ENCODE peak calls at places on chromosomes 11 and 22, in six cellular contexts. C is GM12865, E is AG04449, Z is lung, Y is GM12878, I is MM.1S. S is an unnamed sample.

GRCh38 chr11:13127161-13127560 is 118.0 kb downstream of the RASSF10 start:
- DNase-seq in I (no peak), C (no peak), Z (no peak), Y (no peak), E (no peak), S (no peak)

GRCh38 chr22:44628856-44629255 is 73.1 kb upstream of the PRR5 start:
- DNase-seq in C (no peak), E (no peak), Z (no peak), I (no peak), Y (no peak), S (no peak)

GRCh38 chr22:20490941-20491307 is 4.7 kb downstream of the KLHL22 start:
- DNase-seq in Y (no peak), E (no peak), Z (no peak), C (no peak), I (no peak), S (no peak)

GRCh38 chr11:131656179-131656838 is 285.9 kb downstream of the NTM start:
- DNase-seq in C (no peak), Z (no peak), Y (no peak), I (no peak), E (no peak), S (no peak)

GRCh38 chr22:43466710-43467109 is 54.9 kb downstream of the MPPED1 start:
- DNase-seq in I (no peak), Y (no peak), Z (no peak), E (no peak), C (no peak), S (no peak)

GRCh38 chr11:17002543-17002942 is 11.7 kb downstream of the PLEKHA7 start:
- DNase-seq in I (no peak), Z (no peak), C (no peak), E (no peak), Y (no peak), S (no peak)

GRCh38 chr11:89452780-89453179 is 38.4 kb downstream of the NOX4 start:
- DNase-seq in E (no peak), C (no peak), I (no peak), Y (no peak), Z (no peak), S (no peak)

GRCh38 chr11:43289368-43289767 is 22.4 kb upstream of the API5 start:
- DNase-seq in Y (no peak), E (no peak), C (peak), Z (no peak), I (peak), S (no peak)

GRCh38 chr11:28488336-28488735 is 380.1 kb downstream of the METTL15 start:
- DNase-seq in I (no peak), E (no peak), C (no peak), Z (no peak), Y (no peak), S (no peak)

GRCh38 chr22:24703101-24703500 is 71.4 kb downstream of the PIWIL3 start:
- DNase-seq in Y (no peak), Z (no peak), I (no peak), E (no peak), C (no peak), S (no peak)

GRCh38 chr11:128585498-128586238 is 1.7 kb downstream of the ETS1 start:
- DNase-seq in E (no peak), I (no peak), Z (no peak), Y (no peak), C (no peak), S (no peak)

GRCh38 chr11:109237636-109238035 is 184.4 kb upstream of the C11orf87 start:
- DNase-seq in E (no peak), I (no peak), Y (no peak), Z (no peak), C (no peak), S (no peak)

GRCh38 chr22:44224166-44224565 is 43.4 kb downstream of the PARVG start:
- DNase-seq in Z (peak), C (no peak), I (no peak), E (no peak), Y (no peak), S (no peak)

GRCh38 chr11:102994101-102994500 is 38.6 kb upstream of the MMP13 start:
- DNase-seq in E (no peak), I (no peak), C (no peak), Z (no peak), Y (no peak), S (no peak)

GRCh38 chr11:134531331-134532135 is 119.5 kb upstream of the B3GAT1 start:
- DNase-seq in Y (no peak), Z (no peak), C (no peak), E (no peak), I (no peak), S (no peak)

GRCh38 chr11:72688929-72689328 is 14.7 kb upstream of the PDE2A start:
- DNase-seq in Z (no peak), C (no peak), E (no peak), Y (no peak), I (no peak), S (no peak)
- TF ChIP-seq CTCF in Z (no peak), C (no peak), E (no peak), Y (no peak), I (no peak), S (no peak)

GRCh38 chr22:36175892-36176291 is 15.3 kb upstream of the APOL3 start:
- DNase-seq in Z (no peak), E (no peak), I (no peak), C (no peak), Y (no peak), S (no peak)
- TF ChIP-seq CTCF in Z (no peak), E (no peak), I (peak), C (no peak), Y (no peak), S (no peak)

GRCh38 chr22:39622881-39623367 is 52.4 kb downstream of the CACNA1I start:
- DNase-seq in E (no peak), Y (no peak), I (peak), C (peak), Z (peak), S (peak)
- TF ChIP-seq CTCF in E (peak), Y (peak), I (peak), C (peak), Z (peak), S (peak)

GRCh38 chr11:85810521-85810870 is 445 bp downstream of the SYTL2 start:
- DNase-seq in Z (no peak), Y (no peak), C (no peak), I (no peak), E (no peak), S (no peak)

GRCh38 chr11:85809191-85809590 is 1.8 kb downstream of the SYTL2 start:
- DNase-seq in Y (no peak), E (no peak), Z (no peak), C (no peak), I (no peak), S (no peak)

GRCh38 chr11:85809881-85810280 is 1.1 kb downstream of the SYTL2 start:
- DNase-seq in I (no peak), Z (no peak), Y (no peak), E (no peak), C (no peak), S (no peak)

GRCh38 chr11:85811624-85812023 is 683 bp upstream of the SYTL2 start:
- DNase-seq in E (no peak), C (no peak), Z (no peak), I (no peak), Y (no peak), S (no peak)

GRCh38 chr11:85810871-85811611 is at the start of gene SYTL2:
- DNase-seq in Z (peak), C (peak), I (peak), E (no peak), Y (no peak), S (peak)
- TF ChIP-seq CTCF in Z (no peak), C (no peak), I (no peak), E (no peak), Y (no peak), S (no peak)

GRCh38 chr22:38221908-38222796 is 20.4 kb downstream of the MAFF start:
- DNase-seq in I (no peak), Y (no peak), C (no peak), E (no peak), Z (no peak), S (no peak)
- TF ChIP-seq CTCF in I (no peak), Y (no peak), C (no peak), E (no peak), Z (no peak), S (no peak)

GRCh38 chr11:74541466-74541865 is 47.9 kb upstream of the LIPT2 start:
- DNase-seq in C (no peak), I (no peak), E (no peak), Y (no peak), Z (no peak), S (no peak)
- TF ChIP-seq CTCF in C (no peak), I (no peak), E (no peak), Y (no peak), Z (no peak), S (no peak)

S was measured in GM13977.